ENCODE peak calls at places on chromosomes 1 and 21, in ten cellular contexts. W is T-helper 17 cell; E is stimulated activated naive CD8-positive, alpha-beta T cell treated with anti-CD3 and anti-CD28 coated beads, Interleukin-15, Interleukin-2, amounts not matched to agents 100 U/mL and 50 U/mL, for 24 hours; O is NCI-H774; X is adrenal gland; A is fibroblast of mammary gland; H is NCI-H1092; R is NCI-H1417; T is posterior cingulate gyrus; Z is NCI-H524. S is an unnamed sample.

GRCh38 chr21:31162827-31163226 is 124.6 kb upstream of the KRTAP19-8 start:
- DNase-seq in W (no peak), E (no peak), O (no peak), X (no peak), A (peak; percentile 71), H (no peak), R (no peak), T (no peak), Z (no peak), S (no peak)

GRCh38 chr1:3891329-3891867 is 8.7 kb downstream of the C1orf174 start:
- DNase-seq in W (no peak), E (no peak), O (no peak), X (no peak), A (no peak), H (no peak), R (no peak), T (peak; percentile 89), Z (no peak), S (peak; percentile 18)

GRCh38 chr1:31767225-31767624 is 3.1 kb upstream of the ADGRB2 start:
- DNase-seq in W (no peak), E (no peak), O (no peak), X (no peak), A (no peak), H (no peak), R (no peak), T (no peak), Z (no peak), S (no peak)

GRCh38 chr1:6133146-6133895 is 46.8 kb downstream of the CHD5 start:
- DNase-seq in W (no peak), E (no peak), O (no peak), X (no peak), A (no peak), H (no peak), R (no peak), T (peak; percentile 70), Z (no peak), S (no peak)

GRCh38 chr21:27129215-27129614 is 162.3 kb upstream of the ADAMTS5 start:
- DNase-seq in W (no peak), E (no peak), O (no peak), X (no peak), A (no peak), H (no peak), R (no peak), T (no peak), Z (no peak), S (no peak)

GRCh38 chr1:99672500-99673213 is 26.7 kb downstream of the PALMD start:
- DNase-seq in W (no peak), E (no peak), O (no peak), X (peak; percentile 85), A (peak; percentile 70), H (no peak), R (no peak), T (no peak), Z (no peak), S (no peak)

GRCh38 chr1:168583571-168583970 is 7.2 kb downstream of the XCL1 start:
- DNase-seq in W (no peak), E (no peak), O (no peak), X (no peak), A (no peak), H (no peak), R (no peak), T (no peak), Z (no peak), S (no peak)

GRCh38 chr1:174995121-174995520 is 4.6 kb upstream of the CACYBP start:
- DNase-seq in W (no peak), E (no peak), O (no peak), X (no peak), A (no peak), H (no peak), R (no peak), T (no peak), Z (no peak), S (no peak)

GRCh38 chr1:243447342-243447741 is 191.5 kb downstream of the SDCCAG8 start:
- DNase-seq in W (no peak), E (no peak), O (no peak), X (peak; percentile 86), A (peak; percentile 77), H (no peak), R (no peak), T (no peak), Z (no peak), S (no peak)

GRCh38 chr1:12610305-12610935 is 7.6 kb downstream of the DHRS3 start:
- DNase-seq in W (no peak), E (no peak), O (no peak), X (no peak), A (peak; percentile 55), H (no peak), R (no peak), T (no peak), Z (no peak), S (no peak)

GRCh38 chr1:68331117-68331865 is 99.0 kb upstream of the WLS start:
- DNase-seq in W (no peak), E (no peak), O (no peak), X (no peak), A (peak; percentile 96), H (no peak), R (peak; percentile 16), T (no peak), Z (no peak), S (no peak)

S was measured in occipital lobe.